ENCODE peak calls at places on chromosomes 3 and 15, in nine cellular contexts. S is foreskin fibroblast; J is mammary epithelial cell; C is HCT116; O is heart right ventricle; G is CD4-positive, alpha-beta memory T cell; T is aorta; D is fibroblast of mammary gland; K is tibial artery. Y is an unnamed sample.

GRCh38 chr15:77599899-77600298 is 32.8 kb downstream of the LINGO1 start:
- DNase-seq in G (no peak), J (no peak), O (peak; percentile 81), D (peak; percentile 18), T (no peak), K (no peak), S (no peak), C (peak; percentile 61), Y (peak; percentile 43)

GRCh38 chr3:21390136-21390535 is 360.9 kb downstream of the ZNF385D start:
- DNase-seq in D (peak; percentile 88), C (no peak), K (no peak), T (no peak), J (peak; percentile 54), O (no peak), G (no peak), S (peak; percentile 88), Y (no peak)

GRCh38 chr3:179336345-179336929 is 11.1 kb upstream of the MFN1 start:
- DNase-seq in J (no peak), S (no peak), T (no peak), C (no peak), O (no peak), K (no peak), G (no peak), D (no peak), Y (no peak)

GRCh38 chr3:158776531-158776930 is 25.3 kb upstream of the MFSD1 start:
- DNase-seq in K (no peak), S (no peak), C (no peak), G (no peak), D (no peak), J (no peak), T (no peak), O (no peak), Y (no peak)

GRCh38 chr15:57743424-57743823 is 36.9 kb downstream of the POLR2M start:
- DNase-seq in T (no peak), C (no peak), O (no peak), S (no peak), D (peak; percentile 23), K (no peak), G (no peak), J (no peak), Y (peak; percentile 35)

GRCh38 chr15:99054025-99054387 is 46.4 kb upstream of the PGPEP1L start:
- DNase-seq in K (no peak), S (no peak), O (peak; percentile 30), G (no peak), D (no peak), J (no peak), C (no peak), T (no peak), Y (no peak)

GRCh38 chr15:62899090-62899493 is 143.5 kb upstream of the TPM1 start:
- DNase-seq in D (no peak), O (peak; percentile 87), G (no peak), C (no peak), J (no peak), T (no peak), S (no peak), K (no peak), Y (no peak)

GRCh38 chr15:64636541-64636940 is 138.8 kb downstream of the RBPMS2 start:
- DNase-seq in K (no peak), S (no peak), J (no peak), C (no peak), G (no peak), O (no peak), T (no peak), D (no peak), Y (no peak)

GRCh38 chr15:100016632-100017031 is 283.4 kb upstream of the LYSMD4 start:
- DNase-seq in O (no peak), G (no peak), T (no peak), D (no peak), K (no peak), J (no peak), C (no peak), S (no peak), Y (no peak)

GRCh38 chr3:35064761-35065160 is 574.6 kb upstream of the ARPP21 start:
- DNase-seq in C (no peak), D (no peak), G (no peak), O (no peak), J (no peak), S (no peak), T (no peak), K (no peak), Y (no peak)

GRCh38 chr3:153848701-153849100 is 272.5 kb upstream of the ARHGEF26 start:
- DNase-seq in O (no peak), G (no peak), S (no peak), C (no peak), K (no peak), T (no peak), D (no peak), J (no peak), Y (no peak)

DNA sequence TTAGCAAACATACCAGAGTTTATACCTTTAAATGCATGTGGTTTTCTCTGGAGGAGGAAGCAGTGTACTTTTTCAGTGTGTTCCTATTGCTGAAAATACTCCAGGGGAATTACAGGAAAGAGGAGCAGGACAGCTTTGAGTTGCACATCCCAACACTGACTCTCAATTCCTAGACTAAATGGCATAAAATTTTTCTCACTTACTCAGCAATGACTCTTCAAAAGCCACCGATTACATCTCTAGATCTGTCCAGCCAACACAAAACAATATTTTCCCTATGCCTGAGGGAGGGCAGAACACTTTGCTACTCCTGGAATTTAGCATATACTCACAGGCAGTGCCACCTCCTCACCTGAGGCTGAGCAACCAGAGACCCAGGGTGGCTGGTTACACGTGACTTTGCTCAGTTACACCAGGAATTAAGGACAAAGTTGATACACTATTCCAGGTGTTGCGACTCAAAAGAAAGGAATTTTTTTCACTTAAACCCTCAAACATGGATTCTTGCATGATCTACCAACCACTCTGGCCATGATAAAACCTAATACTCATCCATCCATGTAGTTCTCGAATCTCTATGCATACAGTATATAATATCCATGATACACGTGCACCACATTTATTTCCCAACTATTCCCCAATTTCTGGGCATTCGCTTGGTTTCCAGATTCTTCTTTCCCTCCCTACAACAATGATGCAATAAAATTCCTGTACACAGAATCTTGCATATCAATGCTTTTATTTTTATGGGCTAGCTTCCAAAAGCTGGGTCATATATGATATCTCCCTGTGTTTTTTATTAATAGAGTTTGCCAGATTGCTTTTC is 194.6 kb downstream of the THRB start:
- DNase-seq in D (peak; percentile 74), J (peak; percentile 88), S (peak; percentile 35), C (no peak), K (no peak), G (no peak), O (no peak), T (no peak), Y (no peak)
- H3K4me3 ChIP-seq in D (no peak overlapping the region), J (peak overlapping the region; percentile 1), S (no peak overlapping the region), C (no peak overlapping the region), K (no peak overlapping the region), G (no peak overlapping the region), O (no peak overlapping the region), T (no peak overlapping the region), Y (no peak overlapping the region)

GRCh38 chr3:127670761-127671522 is 1.8 kb upstream of the ABTB1 start:
- DNase-seq in D (no peak), C (no peak), J (no peak), O (no peak), K (peak; percentile 63), G (no peak), S (no peak), T (peak; percentile 50), Y (no peak)
- H3K4me3 ChIP-seq in D (no peak overlapping the region), C (no peak overlapping the region), J (no peak overlapping the region), O (no peak overlapping the region), K (peak overlapping the region; percentile 96), G (no peak overlapping the region), S (no peak overlapping the region), T (no peak overlapping the region), Y (no peak overlapping the region)

GRCh38 chr3:52443268-52443610 is 1.7 kb downstream of the SEMA3G start:
- DNase-seq in J (no peak), D (no peak), K (no peak), T (no peak), S (no peak), C (no peak), G (no peak), O (no peak), Y (no peak)

GRCh38 chr3:52444860-52445793 is at the start of gene SEMA3G:
- DNase-seq in G (peak; percentile 69), O (peak; percentile 78), C (peak; percentile 74), K (peak; percentile 85), T (peak; percentile 87), S (no peak), J (peak; percentile 50), D (peak; percentile 26), Y (peak; percentile 77)

GRCh38 chr3:52446042-52446441 is 1.1 kb upstream of the SEMA3G start:
- DNase-seq in T (no peak), D (no peak), O (no peak), J (no peak), C (no peak), S (no peak), G (no peak), K (no peak), Y (no peak)

GRCh38 chr3:52442409-52443267 is 2.3 kb downstream of the SEMA3G start:
- DNase-seq in J (no peak), D (no peak), K (peak; percentile 63), O (no peak), T (peak; percentile 32), S (no peak), C (no peak), G (no peak), Y (no peak)

DNA sequence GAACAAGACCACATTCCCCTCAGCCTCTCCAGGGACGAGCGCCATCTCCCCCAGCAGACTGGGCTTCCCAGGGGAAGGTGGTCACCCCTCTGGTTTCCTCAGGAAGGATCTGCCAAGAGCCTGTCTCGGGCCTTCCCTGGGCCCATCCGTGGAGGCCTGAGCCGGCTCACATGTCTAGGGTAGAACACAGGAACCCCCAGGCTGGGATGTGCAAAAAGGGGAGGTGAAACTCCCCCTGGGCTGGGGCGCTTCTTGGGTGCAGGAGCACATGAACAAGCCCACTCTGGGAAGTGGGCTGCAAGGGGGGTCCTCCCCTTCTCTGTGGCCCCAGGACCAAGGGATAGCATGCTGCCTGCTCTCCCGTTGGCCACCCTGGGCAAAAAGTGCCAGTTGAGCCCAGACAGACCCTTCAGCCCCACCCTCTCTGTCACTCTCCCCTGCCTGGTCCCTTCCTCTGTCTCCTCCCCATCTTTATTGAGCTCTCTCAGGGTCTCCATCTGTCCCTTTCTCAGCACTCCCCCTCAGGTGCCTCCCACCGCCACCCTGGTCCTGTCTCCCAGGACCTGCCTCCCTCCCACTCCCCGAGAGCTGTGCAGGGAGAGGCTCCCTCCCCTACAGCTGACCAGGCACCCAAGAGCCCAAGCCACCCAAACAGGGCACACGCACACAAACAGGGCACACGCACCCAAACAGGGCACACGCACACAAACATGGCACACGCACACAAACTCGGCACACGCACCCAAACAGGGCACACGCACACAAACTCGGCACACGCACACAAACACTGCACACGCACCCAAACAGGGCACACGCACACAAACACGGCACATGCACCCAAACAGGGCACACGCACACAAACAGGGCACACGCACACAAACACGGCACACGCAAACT is 864 bp downstream of the SEMA3G start:
- DNase-seq in K (peak; percentile 55), D (no peak), O (no peak), G (no peak), S (no peak), C (no peak), J (no peak), T (no peak), Y (no peak)
- H3K4me3 ChIP-seq in K (no peak overlapping the region), D (no peak overlapping the region), O (peak overlapping the region; percentile 28), G (no peak overlapping the region), S (no peak overlapping the region), C (peak overlapping the region; percentile 46), J (no peak overlapping the region), T (no peak overlapping the region), Y (peak overlapping the region; percentile 58)

GRCh38 chr15:85764649-85765277 is 30.0 kb downstream of the KLHL25 start:
- DNase-seq in C (no peak), J (peak; percentile 55), S (no peak), D (peak; percentile 72), T (no peak), K (no peak), O (peak; percentile 61), G (no peak), Y (no peak)
- H3K4me3 ChIP-seq in C (no peak overlapping the region), J (no peak overlapping the region), S (no peak overlapping the region), D (no peak overlapping the region), T (no peak overlapping the region), K (no peak overlapping the region), O (no peak overlapping the region), G (no peak overlapping the region), Y (no peak overlapping the region)

GRCh38 chr15:73601449-73602425 is 31.5 kb downstream of the NPTN start:
- DNase-seq in O (peak; percentile 70), J (peak; percentile 42), C (no peak), T (peak; percentile 66), K (no peak), G (no peak), S (peak; percentile 52), D (peak; percentile 63), Y (no peak)
- H3K4me3 ChIP-seq in O (no peak overlapping the region), J (no peak overlapping the region), C (no peak overlapping the region), T (no peak overlapping the region), K (no peak overlapping the region), G (no peak overlapping the region), S (no peak overlapping the region), D (no peak overlapping the region), Y (no peak overlapping the region)

Y was measured in Jurkat, Clone E6-1.